ENCODE peak calls at places on chromosomes 12 and 14, in nine cellular contexts. M is lower leg skin, T is psoas muscle, W is BE2C, O is tibial artery, K is IMR-90, Z is ovary, C is nephron progenitor cell, U is choroid plexus epithelial cell. D is an unnamed sample.

GRCh38 chr14:59698793-59699192 is 122.2 kb upstream of the CCDC175 start:
- DNase-seq in M (no peak), T (no peak), W (no peak), O (no peak), K (no peak), Z (no peak), C (no peak), U (peak; percentile 84), D (no peak)

GRCh38 chr14:75234173-75234855 is 44.3 kb upstream of the FOS start:
- DNase-seq in M (no peak), T (peak; percentile 37), W (no peak), O (peak; percentile 61), K (peak; percentile 90), Z (no peak), C (no peak), U (peak; percentile 95), D (peak; percentile 85)

GRCh38 chr12:88132387-88132786 is 9.5 kb downstream of the CEP290 start:
- DNase-seq in M (no peak), T (no peak), W (no peak), O (no peak), K (no peak), Z (no peak), C (no peak), U (no peak), D (no peak)

GRCh38 chr14:95386536-95386935 is 66.8 kb upstream of the CLMN start:
- DNase-seq in M (peak; percentile 74), T (no peak), W (no peak), O (no peak), K (no peak), Z (no peak), C (no peak), U (no peak), D (no peak)

GRCh38 chr12:96327346-96327745 is 72.9 kb downstream of the CDK17 start:
- DNase-seq in M (no peak), T (no peak), W (no peak), O (no peak), K (no peak), Z (no peak), C (no peak), U (no peak), D (no peak)

GRCh38 chr12:78062781-78063180 is 232.1 kb downstream of the NAV3 start:
- DNase-seq in M (no peak), T (no peak), W (no peak), O (no peak), K (peak; percentile 83), Z (peak; percentile 48), C (no peak), U (peak; percentile 90), D (no peak)

GRCh38 chr12:26939192-26939832 is 1.0 kb downstream of the FGFR1OP2 start:
- DNase-seq in M (no peak), T (no peak), W (no peak), O (no peak), K (peak; percentile 31), Z (no peak), C (no peak), U (peak; percentile 25), D (no peak)

GRCh38 chr12:49974231-49974675 is 1.5 kb downstream of the AQP6 start:
- DNase-seq in M (no peak), T (peak; percentile 69), W (peak; percentile 91), O (peak; percentile 63), K (peak; percentile 64), Z (peak; percentile 53), C (peak; percentile 58), U (peak; percentile 84), D (no peak)

GRCh38 chr12:3603576-3603975 is 112.6 kb downstream of the PRMT8 start:
- DNase-seq in M (no peak), T (no peak), W (no peak), O (no peak), K (no peak), Z (no peak), C (no peak), U (no peak), D (no peak)

GRCh38 chr12:6689000-6689882 is at the start of gene ZNF384:
- DNase-seq in M (peak; percentile 99), T (peak; percentile 96), W (peak; percentile 96), O (peak; percentile 98), K (peak; percentile 99), Z (peak; percentile 96), C (peak; percentile 87), U (peak; percentile 99), D (peak; percentile 99)
- TF ChIP-seq CTCF in M (no peak), T (peak; percentile 6), W (peak; percentile 11), O (no peak), K (no peak), Z (peak; percentile 58), C (no peak), U (peak; percentile 25), D (no peak)

GRCh38 chr14:89227490-89227834 is 189.6 kb downstream of the FOXN3 start:
- DNase-seq in M (no peak), T (no peak), W (no peak), O (no peak), K (no peak), Z (no peak), C (no peak), U (no peak), D (no peak)
- TF ChIP-seq CTCF in M (no peak), T (no peak), W (no peak), O (no peak), K (no peak), Z (no peak), C (no peak), U (no peak), D (no peak)

GRCh38 chr12:128671528-128672042 is 152.2 kb downstream of the SLC15A4 start:
- DNase-seq in M (no peak), T (no peak), W (no peak), O (no peak), K (no peak), Z (no peak), C (no peak), U (no peak), D (no peak)
- TF ChIP-seq CTCF in M (no peak), T (no peak), W (peak; percentile 13), O (no peak), K (no peak), Z (no peak), C (peak; percentile 6), U (no peak), D (no peak)

GRCh38 chr14:102672410-102672960 is 80.0 kb downstream of the RCOR1 start:
- DNase-seq in M (no peak), T (no peak), W (no peak), O (no peak), K (no peak), Z (no peak), C (no peak), U (no peak), D (no peak)
- TF ChIP-seq CTCF in M (no peak), T (no peak), W (peak; percentile 9), O (no peak), K (peak; percentile 6), Z (no peak), C (no peak), U (no peak), D (no peak)